ENCODE peak calls at places on chromosome 3, in six cellular contexts. B is body of pancreas; T is transverse colon; I is left lung; U is CD8-positive, alpha-beta T cell; F is Karpas-422. A is an unnamed sample.

GRCh38 chr3:172528677-172529076 is 5.4 kb upstream of the TNFSF10 start:
- DNase-seq in F (no peak), U (no peak), I (no peak), B (no peak), T (no peak), A (no peak)

GRCh38 chr3:64011685-64012084 is 11.6 kb downstream of the PSMD6 start:
- DNase-seq in F (no peak), U (no peak), I (no peak), B (peak; percentile 64), T (no peak), A (no peak)

GRCh38 chr3:32334675-32335074 is 57.0 kb upstream of the CMTM7 start:
- DNase-seq in U (no peak), T (no peak), I (no peak), B (no peak), F (peak; percentile 77), A (no peak)

GRCh38 chr3:59774613-59775012 is 724.8 kb upstream of the CFAP20DC start:
- DNase-seq in T (no peak), U (no peak), F (no peak), B (no peak), I (no peak), A (no peak)

GRCh38 chr3:48486952-48487351 is 17.0 kb downstream of the SHISA5 start:
- DNase-seq in U (no peak), F (no peak), I (no peak), B (no peak), T (no peak), A (no peak)

GRCh38 chr3:54020436-54020835 is 101.9 kb upstream of the CACNA2D3 start:
- DNase-seq in B (no peak), T (no peak), I (no peak), U (no peak), F (no peak), A (no peak)

GRCh38 chr3:24161841-24162240 is 216.8 kb downstream of the NR1D2 start:
- DNase-seq in T (no peak), I (no peak), B (no peak), U (no peak), F (no peak), A (no peak)

GRCh38 chr3:116356056-116356455 is 89.2 kb downstream of the LSAMP start:
- DNase-seq in B (no peak), U (no peak), T (no peak), I (no peak), F (no peak), A (no peak)

GRCh38 chr3:134095005-134095404 is 65.3 kb upstream of the SLCO2A1 start:
- DNase-seq in U (no peak), F (no peak), T (no peak), B (no peak), I (no peak), A (no peak)

GRCh38 chr3:105715372-105715771 is 153.4 kb downstream of the CBLB start:
- DNase-seq in U (no peak), I (no peak), F (no peak), T (no peak), B (no peak), A (no peak)

GRCh38 chr3:14019459-14019858 is 105.2 kb downstream of the CHCHD4 start:
- DNase-seq in T (no peak), U (no peak), F (no peak), B (no peak), I (no peak), A (no peak)

GRCh38 chr3:13005301-13005700 is 67.9 kb downstream of the IQSEC1 start:
- DNase-seq in I (no peak), F (no peak), U (no peak), B (no peak), T (peak; percentile 8), A (no peak)

GRCh38 chr3:124413989-124414598 is 316.2 kb upstream of the UMPS start:
- DNase-seq in B (peak; percentile 68), F (no peak), U (no peak), I (no peak), T (peak; percentile 33), A (peak; percentile 46)

GRCh38 chr3:71187715-71188114 is 395.8 kb downstream of the FOXP1 start:
- DNase-seq in B (no peak), I (no peak), F (no peak), U (no peak), T (no peak), A (no peak)

GRCh38 chr3:71194785-71195184 is 388.7 kb downstream of the FOXP1 start:
- DNase-seq in F (no peak), U (no peak), I (no peak), B (no peak), T (no peak), A (no peak)

GRCh38 chr3:71186816-71187215 is 396.7 kb downstream of the FOXP1 start:
- DNase-seq in T (peak; percentile 22), U (no peak), F (no peak), B (no peak), I (no peak), A (no peak)

GRCh38 chr3:71189480-71189879 is 394.0 kb downstream of the FOXP1 start:
- DNase-seq in I (no peak), F (no peak), U (no peak), B (no peak), T (no peak), A (no peak)

DNA sequence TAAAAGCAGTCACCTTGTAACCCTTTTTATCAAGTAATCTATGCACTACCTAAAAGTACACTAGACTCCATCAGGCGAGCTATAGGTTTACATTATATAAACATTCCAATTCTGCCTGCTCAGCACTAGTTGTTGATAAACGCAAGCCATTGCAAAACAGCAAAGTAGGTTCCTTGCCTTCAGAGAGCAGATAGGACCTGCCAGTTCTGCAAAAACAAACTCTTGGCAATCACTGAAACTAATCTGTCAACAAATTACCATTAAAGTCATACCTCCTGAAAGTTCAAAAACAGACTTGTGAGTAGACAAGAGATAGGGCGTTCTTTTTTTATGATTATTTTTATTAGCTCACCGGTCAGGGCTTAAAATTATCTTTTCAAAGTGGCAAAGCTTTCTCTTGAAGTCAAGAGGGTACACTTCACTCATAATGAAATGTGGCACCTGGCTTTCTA is 392.5 kb downstream of the FOXP1 start:
- DNase-seq in T (no peak), B (no peak), U (no peak), I (no peak), F (no peak), A (no peak)
- H3K27ac ChIP-seq in T (no peak overlapping the region), B (no peak overlapping the region), U (no peak overlapping the region), I (no peak overlapping the region), F (no peak overlapping the region), A (no peak overlapping the region)

DNA sequence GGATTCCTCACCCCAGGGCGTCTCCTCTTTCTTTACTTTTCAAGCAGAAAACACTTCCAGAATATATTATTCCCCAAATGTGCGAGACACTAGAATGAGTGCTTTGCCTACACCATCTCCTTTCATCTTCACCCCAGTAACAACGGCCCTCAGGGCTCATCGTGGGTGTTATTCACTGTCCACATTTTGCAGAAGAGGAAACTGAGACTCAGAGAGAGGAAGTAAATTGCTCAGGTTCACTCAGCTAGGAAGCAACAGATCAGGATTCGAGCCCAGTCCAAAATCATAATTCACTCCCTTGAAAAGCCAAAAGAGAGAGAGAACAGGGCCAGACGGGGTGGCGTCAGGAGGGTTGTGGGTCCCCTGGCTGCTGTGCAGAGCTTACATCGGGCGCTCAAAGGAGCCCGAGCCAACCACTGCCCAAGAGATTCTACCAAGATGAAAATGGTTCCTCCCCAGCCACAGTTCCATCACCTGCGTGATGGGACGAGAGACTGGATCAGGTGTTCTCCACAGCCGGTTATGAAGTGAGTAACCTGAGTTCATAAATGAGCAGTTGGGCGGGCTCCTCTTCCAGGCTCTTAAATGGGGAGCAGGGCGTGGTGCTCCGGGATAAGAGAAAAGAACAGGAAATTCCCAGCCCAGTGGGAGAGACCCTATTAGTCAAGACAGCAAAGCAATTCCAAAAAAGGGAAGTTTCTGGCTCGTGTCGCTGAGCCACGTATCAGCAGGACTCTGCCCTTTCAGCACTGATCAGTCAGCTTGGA is 48.6 kb upstream of the FLNB start:
- DNase-seq in F (no peak), I (no peak), T (no peak), B (no peak), U (no peak), A (no peak)
- H3K4me3 ChIP-seq in F (peak overlapping the region; percentile 33), I (peak overlapping the region; percentile 18), T (no peak overlapping the region), B (no peak overlapping the region), U (no peak overlapping the region), A (no peak overlapping the region)

GRCh38 chr3:170360476-170360875 is 3.0 kb downstream of the SKIL start:
- DNase-seq in F (no peak), B (no peak), T (no peak), I (no peak), U (no peak), A (no peak)
- H3K36me3 ChIP-seq in F (peaks cover 5% of the 10 kb centered on the region), B (no peaks in the 10 kb centered on the region), T (no peaks in the 10 kb centered on the region), I (peaks cover 51% of the 10 kb centered on the region), U (no peaks in the 10 kb centered on the region), A (peaks cover 3% of the 10 kb centered on the region)

GRCh38 chr3:160331127-160331937 is 67.7 kb downstream of the IFT80 start:
- DNase-seq in I (no peak), B (no peak), U (no peak), T (no peak), F (no peak), A (no peak)

GRCh38 chr3:160330111-160330510 is 68.9 kb downstream of the IFT80 start:
- DNase-seq in U (no peak), T (no peak), B (no peak), F (no peak), I (no peak), A (no peak)

DNA sequence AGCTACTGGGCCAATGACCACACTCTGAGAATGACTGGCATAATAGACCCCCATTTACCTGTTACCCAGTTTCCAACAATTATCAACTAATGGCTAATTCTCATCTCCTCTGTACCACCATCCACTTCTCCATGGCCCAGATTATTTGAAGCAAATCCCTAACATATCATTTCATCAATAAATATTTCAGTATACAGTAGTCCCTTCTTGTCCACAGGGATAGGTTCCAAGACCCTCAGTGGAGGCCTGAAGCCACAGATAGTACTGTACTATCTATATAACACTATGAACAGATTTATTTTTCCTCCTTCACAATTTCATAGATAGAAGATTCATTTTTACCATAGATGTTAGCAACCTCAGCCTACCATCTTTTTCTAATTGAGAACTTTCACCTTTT is 68.3 kb downstream of the IFT80 start:
- DNase-seq in U (no peak), T (no peak), B (no peak), I (no peak), F (no peak), A (no peak)
- H3K27ac ChIP-seq in U (no peak overlapping the region), T (no peak overlapping the region), B (peak overlapping the region; percentile 2), I (no peak overlapping the region), F (no peak overlapping the region), A (no peak overlapping the region)

GRCh38 chr3:171269557-171269956 is 190.6 kb downstream of the TNIK start:
- DNase-seq in T (no peak), B (no peak), I (no peak), U (no peak), F (no peak), A (no peak)

GRCh38 chr3:171270541-171270940 is 189.7 kb downstream of the TNIK start:
- DNase-seq in U (no peak), I (no peak), F (no peak), T (no peak), B (no peak), A (no peak)

GRCh38 chr3:171277456-171278406 is 182.5 kb downstream of the TNIK start:
- DNase-seq in U (no peak), I (no peak), B (no peak), F (no peak), T (no peak), A (no peak)

GRCh38 chr3:171268677-171269076 is 191.5 kb downstream of the TNIK start:
- DNase-seq in F (no peak), I (no peak), U (no peak), T (no peak), B (no peak), A (no peak)

GRCh38 chr3:171274222-171274621 is 186.0 kb downstream of the TNIK start:
- DNase-seq in F (no peak), I (no peak), T (no peak), U (no peak), B (no peak), A (no peak)
- H3K4me3 ChIP-seq in F (no peak overlapping the region), I (no peak overlapping the region), T (no peak overlapping the region), U (no peak overlapping the region), B (no peak overlapping the region), A (no peak overlapping the region)

A was measured in aorta.